ENCODE peak calls at places on chromosomes 2 and 18, in four cellular contexts. E, J, M and B are unnamed samples.

GRCh38 chr2:88694015-88694414 is 2.5 kb downstream of the RPIA start:
- DNase-seq in J (no peak), E (no peak), M (no peak), B (no peak)

GRCh38 chr2:71613953-71614925 is 160.9 kb downstream of the DYSF start:
- DNase-seq in J (peak; percentile 41), E (peak; percentile 14), M (no peak), B (no peak)

GRCh38 chr2:212532585-212532984 is 6.0 kb downstream of the ERBB4 start:
- DNase-seq in J (no peak), M (no peak), E (no peak), B (no peak)

GRCh38 chr2:160408575-160409291 is 84.9 kb downstream of the RBMS1 start:
- DNase-seq in E (no peak), M (peak; percentile 51), J (peak; percentile 58), B (no peak)

GRCh38 chr2:200184748-200185574 is 121.5 kb upstream of the SPATS2L start:
- DNase-seq in M (no peak), E (no peak), J (no peak), B (no peak)

GRCh38 chr2:71613566-71613952 is 160.2 kb downstream of the DYSF start:
- DNase-seq in E (no peak), J (peak; percentile 12), M (no peak), B (no peak)

GRCh38 chr2:22904126-22904684 is 480.8 kb upstream of the KLHL29 start:
- DNase-seq in M (no peak), J (peak; percentile 55), E (no peak), B (no peak)

GRCh38 chr2:48545244-48545643 is 15.3 kb downstream of the STON1 start:
- DNase-seq in M (no peak), J (no peak), E (no peak), B (no peak)

GRCh38 chr2:86396304-86396785 is 44.8 kb upstream of the KDM3A start:
- DNase-seq in E (peak; percentile 30), M (peak; percentile 24), J (no peak), B (no peak)

GRCh38 chr2:220847587-220847986 is 724.5 kb downstream of the EPHA4 start:
- DNase-seq in M (no peak), J (no peak), E (no peak), B (peak; percentile 97)

GRCh38 chr2:39144411-39144810 is 23.6 kb upstream of the SOS1 start:
- DNase-seq in E (no peak), J (no peak), M (no peak), B (no peak)

GRCh38 chr2:74620671-74621070 is 27.5 kb downstream of the M1AP start:
- DNase-seq in J (no peak), E (no peak), M (no peak), B (no peak)

GRCh38 chr2:23346781-23347180 is 38.2 kb upstream of the KLHL29 start:
- DNase-seq in E (no peak), J (no peak), M (no peak), B (no peak)

GRCh38 chr2:180520206-180520605 is 460.2 kb upstream of the UBE2E3 start:
- DNase-seq in E (no peak), J (no peak), M (peak; percentile 21), B (no peak)

GRCh38 chr18:37669991-37670534 is 104.5 kb upstream of the CELF4 start:
- DNase-seq in E (no peak), M (no peak), J (no peak), B (no peak)

GRCh38 chr18:77061291-77061945 is 71.2 kb downstream of the MBP start:
- DNase-seq in J (no peak), E (no peak), M (no peak), B (no peak)

GRCh38 chr2:224982910-224983688 is 59.2 kb downstream of the DOCK10 start:
- DNase-seq in J (peak; percentile 31), M (no peak), E (no peak), B (no peak)

GRCh38 chr2:133801956-133802355 is 233.7 kb upstream of the NCKAP5 start:
- DNase-seq in E (no peak), M (no peak), J (no peak), B (no peak)

GRCh38 chr18:49026501-49027378 is 76.0 kb upstream of the SMAD7 start:
- DNase-seq in J (peak; percentile 58), E (no peak), M (no peak), B (no peak)

GRCh38 chr2:156702520-156702919 is 266.3 kb downstream of the GPD2 start:
- DNase-seq in M (no peak), J (no peak), E (no peak), B (no peak)

GRCh38 chr18:75211721-75212625 is 1.4 kb downstream of the TSHZ1 start:
- DNase-seq in E (peak; percentile 65), M (peak; percentile 56), J (peak; percentile 75), B (no peak)

GRCh38 chr18:79526468-79527460 is 131.0 kb downstream of the NFATC1 start:
- DNase-seq in M (peak; percentile 18), E (peak; percentile 49), J (peak; percentile 90), B (no peak)

DNA sequence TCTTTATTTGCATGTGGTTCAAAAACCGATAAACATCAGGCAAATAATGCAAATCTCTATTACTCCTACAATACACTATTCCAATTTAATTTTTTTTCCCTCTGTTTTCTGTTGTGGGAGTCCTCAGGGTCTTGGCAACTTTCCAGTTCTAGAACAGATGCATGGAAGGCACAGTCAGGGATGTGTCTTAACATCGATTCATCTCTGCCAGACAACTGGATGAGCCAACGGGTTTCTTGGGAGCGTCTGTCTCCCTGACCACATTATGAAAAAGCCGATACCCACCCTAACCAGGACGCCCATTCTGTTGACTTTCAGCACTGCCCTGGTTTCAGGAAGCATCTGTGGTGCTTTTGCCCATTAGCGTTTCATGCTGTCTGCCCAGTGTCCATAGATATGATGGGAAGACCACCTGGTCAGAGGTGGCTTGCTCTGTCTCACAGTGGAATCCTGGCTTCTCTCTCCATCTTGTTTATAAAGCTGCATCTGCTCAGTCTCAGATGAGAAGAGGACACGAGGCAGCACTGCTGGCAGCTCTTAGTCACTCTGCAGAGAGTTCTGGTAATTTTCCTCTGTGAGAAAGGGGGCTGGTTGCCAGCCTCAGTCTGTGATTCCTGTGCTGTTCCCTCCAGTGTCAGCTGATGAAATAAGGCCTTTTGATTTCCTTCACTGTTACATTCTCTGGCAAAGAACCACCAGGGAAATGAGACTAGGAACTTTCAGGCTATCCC is 57.9 kb upstream of the KCNE4 start:
- DNase-seq in M (peak; percentile 86), J (peak; percentile 85), E (peak; percentile 83), B (no peak)
- H3K27ac ChIP-seq in M (no peak overlapping the region), J (peak overlapping the region; percentile 97), E (peak overlapping the region; percentile 53), B (no peak overlapping the region)

GRCh38 chr2:101305044-101305443 is 3.5 kb downstream of the RNF149 start:
- DNase-seq in M (no peak), E (no peak), J (no peak), B (no peak)
- H3K27ac ChIP-seq in M (peak overlapping the region; percentile 34), E (no peak overlapping the region), J (no peak overlapping the region), B (peak overlapping the region; percentile 88)

GRCh38 chr2:25587361-25587760 is 86.0 kb downstream of the DTNB start:
- DNase-seq in J (no peak), E (no peak), M (peak; percentile 55), B (no peak)
- H3K27ac ChIP-seq in J (no peak overlapping the region), E (no peak overlapping the region), M (no peak overlapping the region), B (no peak overlapping the region)

DNA sequence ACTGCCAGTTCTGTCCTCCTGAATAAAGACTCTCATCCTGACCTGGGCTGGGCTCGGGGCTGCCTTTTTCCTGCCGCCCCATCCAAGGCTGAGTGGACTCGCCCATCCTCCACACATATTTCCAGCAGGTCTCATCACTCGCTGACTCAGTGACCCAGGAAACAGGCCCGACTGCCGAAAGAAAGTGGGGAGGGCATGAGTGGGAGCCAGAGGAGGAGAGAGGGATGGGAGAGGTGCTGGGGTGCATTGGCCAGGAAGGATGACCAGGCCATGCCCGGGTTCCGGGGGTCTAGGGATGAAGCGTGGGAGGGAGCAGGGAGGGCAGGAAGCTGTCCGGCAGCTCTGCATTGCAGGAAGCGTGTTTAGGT is 66.7 kb downstream of the TWIST2 start:
- DNase-seq in E (no peak), J (no peak), M (no peak), B (no peak)
- H3K27ac ChIP-seq in E (no peak overlapping the region), J (no peak overlapping the region), M (no peak overlapping the region), B (peak overlapping the region; percentile 66)

GRCh38 chr2:109199790-109200189 is 70.8 kb downstream of the SH3RF3 start:
- DNase-seq in E (no peak), M (no peak), J (no peak), B (no peak)

GRCh38 chr2:109196081-109196875 is 67.3 kb downstream of the SH3RF3 start:
- DNase-seq in E (peak; percentile 18), M (no peak), J (no peak), B (no peak)

GRCh38 chr2:109197491-109198480 is 68.8 kb downstream of the SH3RF3 start:
- DNase-seq in J (no peak), E (no peak), M (no peak), B (no peak)

GRCh38 chr2:109193807-109194702 is 65.0 kb downstream of the SH3RF3 start:
- DNase-seq in M (no peak), E (no peak), J (no peak), B (no peak)

DNA sequence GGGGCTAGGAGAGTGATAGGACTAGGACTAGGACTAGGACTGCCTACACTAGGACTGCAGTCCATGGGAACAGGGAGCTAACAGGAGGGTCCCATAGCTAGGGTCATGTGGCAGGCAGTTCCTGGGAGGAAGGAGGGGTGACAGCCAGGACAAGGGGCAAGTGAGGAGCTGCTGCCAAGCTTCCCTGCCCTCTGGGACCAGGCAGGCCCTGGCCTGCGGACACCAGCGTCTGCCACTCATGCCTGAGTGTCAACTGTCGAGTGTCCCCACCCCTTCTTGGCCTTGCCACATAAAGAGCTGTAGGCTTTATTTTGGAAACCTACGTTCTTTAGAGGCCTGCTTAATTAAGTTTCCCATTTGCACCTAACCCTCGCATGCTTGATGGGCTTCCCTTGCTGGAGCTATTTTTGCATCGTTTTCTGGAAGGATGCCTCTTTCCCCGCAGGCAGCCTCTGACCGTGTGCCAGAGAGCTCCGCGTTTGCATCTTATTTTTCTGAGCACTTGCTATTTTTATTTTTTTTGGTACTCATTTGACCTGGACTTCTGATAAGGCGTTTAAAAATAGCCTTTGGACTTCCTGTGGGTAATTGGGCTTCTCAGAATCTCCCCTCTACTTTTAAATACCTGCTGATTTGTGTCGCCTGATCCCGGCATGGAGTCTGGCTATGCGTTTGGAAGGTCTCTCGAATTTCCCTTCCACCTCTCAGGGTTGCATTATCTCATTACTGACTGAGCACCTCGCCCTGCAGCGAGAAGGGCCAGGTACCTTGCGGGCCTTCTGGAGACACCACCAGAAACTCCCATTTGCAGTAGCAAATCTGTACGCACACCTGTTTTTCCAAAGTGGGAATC is 66.4 kb downstream of the SH3RF3 start:
- DNase-seq in E (peak; percentile 49), M (no peak), J (peak; percentile 71), B (no peak)
- H3K27ac ChIP-seq in E (peak overlapping the region; percentile 58), M (no peak overlapping the region), J (peak overlapping the region; percentile 86), B (no peak overlapping the region)